ENCODE peak calls at places on chromosomes 11 and 22, in ten cellular contexts. U, R, M, D, N, W, B, S, H and Z are unnamed samples.

GRCh38 chr11:3195251-3196160 is 23.1 kb downstream of the MRGPRG start:
- DNase-seq in U (peak; percentile 53), R (peak; percentile 42), M (peak; percentile 40), D (peak; percentile 65), N (no peak), W (no peak), B (no peak), S (peak; percentile 14), H (no peak), Z (no peak)

GRCh38 chr11:35997908-35998307 is 54.0 kb downstream of the LDLRAD3 start:
- DNase-seq in U (no peak), R (no peak), M (no peak), D (no peak), N (no peak), W (no peak), B (no peak), S (no peak), H (no peak), Z (no peak)

GRCh38 chr11:27907534-27907933 is 200.4 kb downstream of the KIF18A start:
- DNase-seq in U (no peak), R (peak; percentile 28), M (no peak), D (no peak), N (no peak), W (no peak), B (no peak), S (peak; percentile 35), H (no peak), Z (no peak)

GRCh38 chr11:45102810-45103621 is 43.4 kb upstream of the PRDM11 start:
- DNase-seq in U (no peak), R (peak; percentile 90), M (no peak), D (peak; percentile 90), N (no peak), W (no peak), B (peak; percentile 81), S (peak; percentile 88), H (peak; percentile 54), Z (peak; percentile 84)

GRCh38 chr11:111634981-111635705 is 32.9 kb downstream of the SIK2 start:
- DNase-seq in U (no peak), R (peak; percentile 32), M (no peak), D (no peak), N (no peak), W (no peak), B (no peak), S (peak; percentile 66), H (no peak), Z (no peak)

GRCh38 chr22:50545522-50546325 is at the start of gene KLHDC7B:
- DNase-seq in U (no peak), R (no peak), M (no peak), D (peak; percentile 79), N (no peak), W (no peak), B (no peak), S (peak; percentile 35), H (no peak), Z (no peak)

GRCh38 chr22:17980638-17981051 is 43.7 kb downstream of the MICAL3 start:
- DNase-seq in U (peak; percentile 86), R (peak; percentile 56), M (no peak), D (peak; percentile 88), N (no peak), W (peak; percentile 24), B (no peak), S (peak; percentile 48), H (no peak), Z (no peak)

GRCh38 chr22:37442537-37442936 is 15.3 kb upstream of the ELFN2 start:
- DNase-seq in U (no peak), R (peak; percentile 64), M (no peak), D (no peak), N (no peak), W (no peak), B (no peak), S (peak; percentile 45), H (no peak), Z (no peak)

GRCh38 chr22:47055073-47055355 is 292.6 kb downstream of the TBC1D22A start:
- DNase-seq in U (peak; percentile 22), R (no peak), M (no peak), D (peak; percentile 35), N (no peak), W (no peak), B (no peak), S (no peak), H (no peak), Z (no peak)

GRCh38 chr11:70026726-70027125 is 51.4 kb upstream of the ANO1 start:
- DNase-seq in U (no peak), R (no peak), M (no peak), D (no peak), N (no peak), W (no peak), B (no peak), S (no peak), H (no peak), Z (peak; percentile 26)

GRCh38 chr22:31098633-31099110 is 8.7 kb downstream of the SELENOM start:
- DNase-seq in U (peak; percentile 79), R (no peak), M (no peak), D (peak; percentile 69), N (peak; percentile 75), W (no peak), B (no peak), S (no peak), H (no peak), Z (no peak)

GRCh38 chr11:67055812-67056211 is 835 bp upstream of the RHOD start:
- DNase-seq in U (peak; percentile 75), R (peak; percentile 33), M (no peak), D (no peak), N (no peak), W (no peak), B (no peak), S (peak; percentile 15), H (no peak), Z (no peak)

GRCh38 chr22:43241138-43241597 is 54.2 kb upstream of the TTLL12 start:
- DNase-seq in U (no peak), R (no peak), M (no peak), D (no peak), N (no peak), W (no peak), B (no peak), S (no peak), H (no peak), Z (no peak)

GRCh38 chr22:43239102-43239875 is 52.4 kb upstream of the TTLL12 start:
- DNase-seq in U (no peak), R (no peak), M (no peak), D (no peak), N (no peak), W (no peak), B (no peak), S (no peak), H (no peak), Z (no peak)

GRCh38 chr22:43239956-43240355 is 53.0 kb upstream of the TTLL12 start:
- DNase-seq in U (no peak), R (no peak), M (no peak), D (no peak), N (no peak), W (no peak), B (no peak), S (no peak), H (no peak), Z (no peak)

GRCh38 chr22:43241699-43242386 is 54.9 kb upstream of the TTLL12 start:
- DNase-seq in U (no peak), R (no peak), M (no peak), D (no peak), N (no peak), W (no peak), B (no peak), S (no peak), H (no peak), Z (no peak)

DNA sequence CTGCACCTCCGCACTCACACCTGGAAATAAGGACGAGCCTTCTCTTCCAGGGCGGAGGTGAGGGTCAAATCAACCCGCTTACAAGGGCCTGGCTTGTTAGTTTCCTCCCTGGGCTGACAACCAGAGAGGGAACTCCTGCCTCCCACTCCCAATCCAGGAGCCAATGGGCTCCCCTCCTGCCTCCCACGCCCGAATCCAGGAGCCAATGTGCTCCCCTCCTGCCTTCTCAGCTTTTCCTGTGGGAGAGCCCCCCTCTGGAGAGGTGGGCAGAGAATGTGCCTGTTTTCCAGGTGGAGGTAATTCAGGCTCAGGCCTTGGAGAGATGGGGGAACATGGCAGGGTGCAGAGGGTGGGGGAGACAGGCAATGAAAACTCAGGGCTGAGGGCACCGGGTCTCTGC is 53.7 kb upstream of the TTLL12 start:
- DNase-seq in U (no peak), R (no peak), M (no peak), D (no peak), N (no peak), W (no peak), B (no peak), S (no peak), H (no peak), Z (no peak)
- H3K4me1 ChIP-seq in U (no peaks in the 10 kb centered on the region), R (peaks cover 27% of the 10 kb centered on the region), M (no peaks in the 10 kb centered on the region), D (peaks cover 48% of the 10 kb centered on the region), N (peaks cover 26% of the 10 kb centered on the region), W (no peaks in the 10 kb centered on the region), B (peaks cover 33% of the 10 kb centered on the region), S (no peaks in the 10 kb centered on the region), H (peaks cover 23% of the 10 kb centered on the region), Z (no peaks in the 10 kb centered on the region)

DNA sequence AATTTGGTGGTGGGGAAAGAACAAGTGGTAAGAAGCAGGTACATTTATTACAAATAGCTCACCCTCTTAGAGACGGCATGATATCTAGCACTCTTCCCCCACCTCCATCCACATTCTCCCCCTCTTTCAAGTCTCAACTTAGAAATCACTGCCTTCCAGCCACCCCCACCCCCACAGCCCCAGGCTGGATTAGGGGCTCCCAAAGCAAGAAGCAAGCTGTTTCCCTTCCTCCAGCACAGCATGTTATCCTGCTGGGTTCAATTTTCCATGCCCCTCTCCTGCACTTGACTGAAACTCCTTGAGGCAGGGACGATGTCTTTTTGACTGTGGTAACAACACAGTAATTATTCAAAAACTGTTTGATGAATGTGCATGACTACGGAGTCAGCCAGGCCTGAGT is 350.7 kb downstream of the LARGE1 start:
- DNase-seq in U (no peak), R (no peak), M (no peak), D (no peak), N (no peak), W (no peak), B (no peak), S (no peak), H (no peak), Z (no peak)
- H3K27ac ChIP-seq in U (peak overlapping the region; percentile 77), R (no peak overlapping the region), M (no peak overlapping the region), D (peak overlapping the region; percentile 82), N (no peak overlapping the region), W (no peak overlapping the region), B (peak overlapping the region; percentile 43), S (no peak overlapping the region), H (no peak overlapping the region), Z (no peak overlapping the region)

GRCh38 chr11:16883179-16883578 is 131.0 kb downstream of the PLEKHA7 start:
- DNase-seq in U (no peak), R (no peak), M (no peak), D (no peak), N (no peak), W (peak; percentile 61), B (no peak), S (no peak), H (no peak), Z (no peak)
- TF ChIP-seq CTCF in U (no peak), R (peak; percentile 6), M (peak; percentile 41), D (no peak), N (no peak), W (no peak), B (peak; percentile 16), S (no peak), H (peak; percentile 21), Z (peak; percentile 13)

DNA sequence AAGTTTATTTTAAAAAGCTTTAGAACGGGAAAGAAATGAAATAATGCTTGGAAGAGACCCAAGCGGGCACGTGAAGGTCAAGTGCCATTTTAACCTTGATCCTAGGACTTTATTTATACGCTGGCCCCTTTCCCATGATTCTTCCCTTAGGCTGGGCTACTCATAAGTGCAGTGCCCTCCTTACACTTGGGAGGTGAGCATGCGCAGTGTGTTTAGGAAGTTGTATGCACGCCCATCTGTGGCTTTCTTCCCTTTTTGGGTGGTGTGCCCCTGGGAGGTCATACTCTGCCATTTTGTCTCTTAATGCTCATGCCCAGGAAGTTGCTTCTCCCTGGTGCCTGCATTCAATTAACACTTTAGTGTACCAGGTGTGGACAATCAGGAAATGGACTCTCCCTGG is 239.7 kb downstream of the SWAP70 start:
- DNase-seq in U (no peak), R (no peak), M (no peak), D (no peak), N (no peak), W (no peak), B (no peak), S (no peak), H (no peak), Z (no peak)
- H3K4me1 ChIP-seq in U (no peaks in the 10 kb centered on the region), R (peaks cover 15% of the 10 kb centered on the region), M (peaks cover 50% of the 10 kb centered on the region), D (peaks cover 1% of the 10 kb centered on the region), N (peaks cover 20% of the 10 kb centered on the region), W (no peaks in the 10 kb centered on the region), B (no peaks in the 10 kb centered on the region), S (peaks cover 10% of the 10 kb centered on the region), H (no peaks in the 10 kb centered on the region), Z (peaks cover 18% of the 10 kb centered on the region)